ENCODE peak calls at places on chromosomes 6 and 20, in five cellular contexts. F, X, M, U and A are unnamed samples.

GRCh38 chr20:52493177-52493711 is 301.7 kb upstream of the ZFP64 start:
- DNase-seq in F (no peak), M (no peak), X (peak; percentile 36), U (no peak), A (no peak)

GRCh38 chr20:53840462-53841000 is 229.9 kb downstream of the BCAS1 start:
- DNase-seq in U (no peak), X (peak; percentile 28), M (no peak), F (no peak), A (no peak)

GRCh38 chr20:25233016-25233772 is 14.7 kb upstream of the PYGB start:
- DNase-seq in F (no peak), U (peak; percentile 88), M (peak; percentile 90), X (peak; percentile 65), A (no peak)

GRCh38 chr6:157763129-157763893 is 59.7 kb upstream of the SNX9 start:
- DNase-seq in U (peak; percentile 97), M (peak; percentile 100), F (no peak), X (peak; percentile 65), A (no peak)

GRCh38 chr6:53440331-53440730 is 91.6 kb upstream of the ELOVL5 start:
- DNase-seq in U (no peak), X (no peak), M (no peak), F (no peak), A (no peak)

GRCh38 chr6:6007311-6008113 is 787 bp upstream of the NRN1 start:
- DNase-seq in M (no peak), U (no peak), F (no peak), X (no peak), A (peak; percentile 75)

GRCh38 chr20:35271904-35272303 is 6.0 kb downstream of the MMP24OS start:
- DNase-seq in X (peak; percentile 51), F (no peak), U (no peak), M (no peak), A (no peak)

GRCh38 chr6:105869835-105870506 is 216.2 kb upstream of the PRDM1 start:
- DNase-seq in M (no peak), U (no peak), X (no peak), F (no peak), A (no peak)

GRCh38 chr6:113169484-113169883 is 687.7 kb upstream of the MARCKS start:
- DNase-seq in F (no peak), X (peak; percentile 81), M (no peak), U (no peak), A (no peak)

GRCh38 chr20:61719691-61720347 is 345.9 kb downstream of the TAF4 start:
- DNase-seq in U (no peak), M (no peak), X (no peak), F (no peak), A (peak; percentile 81)

GRCh38 chr20:33732166-33732970 is 572 bp downstream of the ZNF341 start:
- DNase-seq in U (peak; percentile 92), F (peak; percentile 93), X (no peak), M (peak; percentile 92), A (peak; percentile 99)

GRCh38 chr6:8940356-8940755 is 505.0 kb upstream of the SLC35B3 start:
- DNase-seq in F (no peak), X (no peak), M (no peak), U (no peak), A (no peak)

GRCh38 chr6:14601490-14601889 is 483.9 kb downstream of the CD83 start:
- DNase-seq in F (no peak), M (peak; percentile 76), U (no peak), X (no peak), A (no peak)

GRCh38 chr6:105601541-105602174 is 198.8 kb upstream of the PREP start:
- DNase-seq in U (peak; percentile 67), M (peak; percentile 48), X (peak; percentile 100), F (no peak), A (no peak)

GRCh38 chr20:23632711-23633573 is 4.8 kb downstream of the CST3 start:
- DNase-seq in U (no peak), X (no peak), M (no peak), F (peak; percentile 79), A (no peak)
- TF ChIP-seq POLR2A in U (no peak), X (no peak), M (no peak), F (no peak), A (no peak)

GRCh38 chr6:128520436-128521301 is at the start of gene PTPRK:
- DNase-seq in U (peak; percentile 94), X (peak; percentile 91), F (peak; percentile 96), M (peak; percentile 96), A (peak; percentile 93)
- TF ChIP-seq POLR2A in U (peak; percentile 97), X (peak; percentile 90), F (peak; percentile 62), M (peak; percentile 99), A (peak; percentile 59)

GRCh38 chr6:92589970-92590369 is 829.4 kb downstream of the EPHA7 start:
- DNase-seq in U (no peak), F (no peak), X (peak; percentile 0), M (no peak), A (no peak)
- TF ChIP-seq POLR2A in U (no peak), F (no peak), X (no peak), M (no peak), A (no peak)

GRCh38 chr6:30873137-30873640 is 11.1 kb upstream of the DDR1 start:
- DNase-seq in F (no peak), U (no peak), X (no peak), M (no peak), A (no peak)
- TF ChIP-seq POLR2A in F (no peak), U (no peak), X (no peak), M (no peak), A (no peak)

GRCh38 chr6:73521351-73522254 is 771 bp upstream of the EEF1A1 start:
- DNase-seq in M (peak; percentile 73), X (peak; percentile 91), F (no peak), U (no peak), A (peak; percentile 96)
- TF ChIP-seq POLR2A in M (no peak), X (peak; percentile 56), F (peak; percentile 50), U (no peak), A (peak; percentile 15)